ENCODE peak calls at places on chromosomes 2 and 18, in nine cellular contexts. R is upper lobe of left lung, N is K562, Q is HCT116, V is transverse colon, Z is esophagus muscularis mucosa, K is GM12878, C is spleen, X is H1. B is an unnamed sample.

GRCh38 chr2:225894240-225894980 is 494.9 kb downstream of the NYAP2 start:
- DNase-seq in R (no peak), N (no peak), Q (peak), V (no peak), Z (no peak), K (no peak), C (no peak), X (no peak), B (no peak)

GRCh38 chr2:157868993-157869392 is 7.1 kb downstream of the ACVR1 start:
- DNase-seq in R (no peak), N (no peak), Q (no peak), V (no peak), Z (no peak), K (no peak), C (no peak), X (no peak), B (no peak)

GRCh38 chr2:119744335-119744939 is 15.3 kb upstream of the PTPN4 start:
- DNase-seq in R (no peak), N (no peak), Q (peak), V (no peak), Z (no peak), K (no peak), C (no peak), X (no peak), B (no peak)

GRCh38 chr2:69305712-69306611 is 81.1 kb downstream of the GFPT1 start:
- DNase-seq in R (peak), N (no peak), Q (no peak), V (no peak), Z (no peak), K (no peak), C (no peak), X (no peak), B (no peak)

GRCh38 chr2:236177967-236178909 is 10.1 kb upstream of the GBX2 start:
- DNase-seq in R (peak), N (peak), Q (peak), V (peak), Z (no peak), K (no peak), C (no peak), X (peak), B (no peak)

GRCh38 chr2:214130115-214130514 is 280.7 kb upstream of the VWC2L start:
- DNase-seq in R (no peak), N (no peak), Q (no peak), V (no peak), Z (no peak), K (no peak), C (no peak), X (no peak), B (no peak)

GRCh38 chr2:12175323-12175722 is 428.9 kb downstream of the LPIN1 start:
- DNase-seq in R (no peak), N (no peak), Q (no peak), V (no peak), Z (no peak), K (no peak), C (no peak), X (no peak), B (no peak)

GRCh38 chr18:26089247-26090129 is 925 bp downstream of the SS18 start:
- DNase-seq in R (no peak), N (peak), Q (no peak), V (no peak), Z (no peak), K (no peak), C (no peak), X (peak), B (no peak)

GRCh38 chr18:79479761-79480161 is 84.0 kb downstream of the NFATC1 start:
- DNase-seq in R (peak), N (no peak), Q (no peak), V (no peak), Z (no peak), K (no peak), C (peak), X (no peak), B (no peak)

GRCh38 chr2:196356332-196356731 is 185.0 kb upstream of the STK17B start:
- DNase-seq in R (no peak), N (no peak), Q (no peak), V (no peak), Z (no peak), K (no peak), C (no peak), X (no peak), B (no peak)

GRCh38 chr2:240688563-240688919 is 3.1 kb upstream of the AQP12A start:
- DNase-seq in R (no peak), N (no peak), Q (no peak), V (no peak), Z (peak), K (no peak), C (peak), X (peak), B (no peak)

GRCh38 chr2:120395686-120396518 is 50.0 kb downstream of the INHBB start:
- DNase-seq in R (peak), N (no peak), Q (no peak), V (no peak), Z (no peak), K (no peak), C (no peak), X (peak), B (no peak)

GRCh38 chr2:149598014-149598395 is 10.4 kb upstream of the MMADHC start:
- DNase-seq in R (peak), N (no peak), Q (no peak), V (no peak), Z (no peak), K (no peak), C (no peak), X (no peak), B (no peak)

GRCh38 chr2:85801871-85802270 is 48.1 kb downstream of the ATOH8 start:
- DNase-seq in R (no peak), N (no peak), Q (no peak), V (peak), Z (no peak), K (no peak), C (peak), X (no peak), B (no peak)

GRCh38 chr2:85800576-85800975 is 46.8 kb downstream of the ATOH8 start:
- DNase-seq in R (no peak), N (no peak), Q (no peak), V (peak), Z (no peak), K (no peak), C (no peak), X (no peak), B (no peak)

GRCh38 chr2:85797263-85797660 is 43.5 kb downstream of the ATOH8 start:
- DNase-seq in R (no peak), N (no peak), Q (no peak), V (peak), Z (no peak), K (no peak), C (no peak), X (no peak), B (peak)

GRCh38 chr2:85797959-85798358 is 44.2 kb downstream of the ATOH8 start:
- DNase-seq in R (no peak), N (peak), Q (no peak), V (peak), Z (no peak), K (no peak), C (no peak), X (no peak), B (peak)

DNA sequence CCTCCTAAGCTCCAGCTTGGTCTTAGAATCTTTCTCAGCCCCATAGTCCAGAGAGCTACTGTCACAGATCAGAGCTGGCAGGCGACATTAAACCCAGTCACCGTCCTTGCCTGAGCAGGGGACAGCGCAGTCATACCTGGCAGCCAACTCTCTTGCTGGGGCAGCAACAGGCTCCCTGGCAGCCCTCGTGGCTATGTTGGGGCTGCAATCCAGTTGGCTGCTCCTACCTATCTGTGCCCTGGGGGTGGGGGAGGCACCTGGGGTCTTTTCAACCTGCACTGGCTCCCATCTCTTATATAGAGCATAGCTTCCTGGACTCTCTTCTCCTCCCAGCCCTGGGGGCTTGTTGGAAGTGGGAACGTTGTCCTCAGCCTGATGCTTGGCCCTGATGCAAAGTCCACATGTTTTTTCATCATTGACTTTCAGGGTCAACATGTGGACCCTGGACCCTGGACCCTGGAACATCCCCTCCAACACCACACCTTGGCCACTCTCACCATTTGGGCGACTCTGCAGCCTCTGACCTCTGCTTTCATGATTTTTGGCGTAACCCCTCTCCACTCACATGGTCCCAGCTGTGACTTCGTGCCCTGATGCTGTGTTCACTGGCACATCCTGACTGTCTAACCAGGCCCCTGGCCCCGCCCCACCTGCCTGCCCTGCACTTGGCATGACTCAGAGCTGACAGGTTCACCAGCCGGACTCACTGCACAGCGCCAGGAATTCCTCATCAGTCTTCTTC is 45.6 kb downstream of the ATOH8 start:
- DNase-seq in R (peak), N (no peak), Q (peak), V (peak), Z (no peak), K (no peak), C (peak), X (no peak), B (peak)
- TF ChIP-seq POLR2A in R (no peak), N (no peak), Q (no peak), V (no peak), Z (no peak), K (no peak), C (no peak), X (no peak), B (no peak)

GRCh38 chr2:222603501-222603900 is 52.4 kb downstream of the FARSB start:
- DNase-seq in R (no peak), N (no peak), Q (no peak), V (no peak), Z (no peak), K (no peak), C (no peak), X (no peak), B (no peak)

GRCh38 chr2:222609391-222609790 is 46.5 kb downstream of the FARSB start:
- DNase-seq in R (no peak), N (no peak), Q (no peak), V (no peak), Z (no peak), K (no peak), C (no peak), X (no peak), B (no peak)

GRCh38 chr2:222608081-222608480 is 47.8 kb downstream of the FARSB start:
- DNase-seq in R (no peak), N (no peak), Q (no peak), V (no peak), Z (no peak), K (no peak), C (no peak), X (no peak), B (no peak)

GRCh38 chr2:222610746-222611145 is 45.1 kb downstream of the FARSB start:
- DNase-seq in R (no peak), N (no peak), Q (no peak), V (no peak), Z (no peak), K (no peak), C (no peak), X (no peak), B (no peak)

GRCh38 chr2:222604749-222605515 is 51.0 kb downstream of the FARSB start:
- DNase-seq in R (no peak), N (no peak), Q (no peak), V (no peak), Z (no peak), K (no peak), C (no peak), X (no peak), B (no peak)
- TF ChIP-seq POLR2AphosphoS5 in R (no peak), N (no peak), Q (no peak), V (no peak), Z (no peak), K (no peak), C (no peak), X (no peak), B (no peak)

GRCh38 chr2:74863802-74864248 is 29.9 kb downstream of the HK2 start:
- DNase-seq in R (no peak), N (no peak), Q (no peak), V (peak), Z (no peak), K (no peak), C (no peak), X (no peak), B (no peak)

GRCh38 chr2:74865770-74866674 is 32.1 kb downstream of the HK2 start:
- DNase-seq in R (peak), N (no peak), Q (peak), V (no peak), Z (no peak), K (no peak), C (no peak), X (no peak), B (no peak)

GRCh38 chr2:74862268-74862964 is 28.5 kb downstream of the HK2 start:
- DNase-seq in R (no peak), N (peak), Q (no peak), V (peak), Z (no peak), K (no peak), C (peak), X (no peak), B (no peak)

GRCh38 chr2:74867841-74868658 is 34.1 kb downstream of the HK2 start:
- DNase-seq in R (no peak), N (no peak), Q (no peak), V (no peak), Z (no peak), K (no peak), C (no peak), X (no peak), B (no peak)

GRCh38 chr2:74864728-74865722 is 31.1 kb downstream of the HK2 start:
- DNase-seq in R (no peak), N (peak), Q (peak), V (no peak), Z (no peak), K (no peak), C (no peak), X (no peak), B (no peak)
- TF ChIP-seq CTCF in R (no peak), N (no peak), Q (no peak), V (no peak), Z (no peak), K (no peak), C (no peak), X (peak), B (no peak)

GRCh38 chr2:4832642-4833041 is 859.5 kb upstream of the SOX11 start:
- DNase-seq in R (no peak), N (no peak), Q (no peak), V (no peak), Z (no peak), K (no peak), C (no peak), X (no peak), B (no peak)

GRCh38 chr2:4827836-4828235 is 864.3 kb upstream of the SOX11 start:
- DNase-seq in R (no peak), N (no peak), Q (no peak), V (no peak), Z (peak), K (no peak), C (no peak), X (no peak), B (no peak)

GRCh38 chr2:4828682-4829374 is 863.4 kb upstream of the SOX11 start:
- DNase-seq in R (no peak), N (no peak), Q (no peak), V (no peak), Z (peak), K (no peak), C (no peak), X (no peak), B (no peak)
- TF ChIP-seq POLR2A in R (no peak), N (no peak), Q (no peak), V (no peak), Z (no peak), K (no peak), C (no peak), X (no peak), B (no peak)

DNA sequence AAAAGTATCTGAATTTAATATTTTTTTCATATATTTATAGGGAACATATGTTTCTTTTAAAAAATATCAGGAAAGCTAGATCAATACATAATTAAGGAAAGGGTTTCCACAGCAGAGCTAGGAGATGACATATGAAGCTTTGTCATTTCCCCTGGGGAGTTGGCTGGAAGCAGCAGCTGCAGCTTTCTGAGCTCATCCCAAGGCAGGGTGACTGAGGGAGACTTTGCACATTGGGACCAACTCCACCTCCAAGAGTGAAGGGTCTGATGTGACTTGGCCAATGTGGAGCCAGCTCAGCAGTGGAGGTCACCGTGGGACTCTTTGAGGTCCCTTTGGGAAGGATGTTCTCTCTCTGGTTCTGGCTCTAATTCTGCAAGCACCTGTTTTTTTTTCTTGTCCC is 315.1 kb downstream of the RDH14 start:
- DNase-seq in R (no peak), N (no peak), Q (no peak), V (no peak), Z (no peak), K (no peak), C (no peak), X (no peak), B (no peak)
- TF ChIP-seq POLR2AphosphoS5 in R (no peak), N (no peak), Q (no peak), V (no peak), Z (no peak), K (no peak), C (no peak), X (no peak), B (no peak)

DNA sequence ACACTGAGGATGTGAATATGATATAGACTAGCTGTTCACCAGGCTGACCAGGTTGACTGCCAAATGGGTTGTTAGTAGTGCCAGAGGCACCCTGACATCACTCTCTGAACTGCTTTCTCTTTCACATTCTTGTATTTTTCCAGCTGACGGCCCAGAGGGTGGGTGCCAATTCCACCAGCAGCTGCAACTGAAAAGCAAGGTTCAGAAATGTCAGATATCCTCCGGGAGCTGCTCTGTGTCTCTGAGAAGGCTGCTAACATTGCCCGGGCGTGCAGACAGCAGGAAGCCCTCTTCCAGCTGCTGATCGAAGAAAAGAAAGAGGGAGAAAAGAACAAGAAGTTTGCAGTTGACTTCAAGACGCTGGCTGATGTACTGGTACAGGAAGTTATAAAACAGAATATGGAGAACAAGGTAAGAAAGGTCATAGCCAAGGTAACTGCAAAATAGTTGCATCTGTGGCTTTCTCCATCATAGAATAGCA is 16.5 kb downstream of the INPP1 start:
- DNase-seq in R (no peak), N (no peak), Q (no peak), V (peak), Z (no peak), K (no peak), C (no peak), X (no peak), B (no peak)
- TF ChIP-seq CTCF in R (no peak), N (no peak), Q (no peak), V (no peak), Z (no peak), K (no peak), C (no peak), X (no peak), B (no peak)

GRCh38 chr2:72991439-72991725 is 74.1 kb downstream of the EMX1 start:
- DNase-seq in R (no peak), N (no peak), Q (no peak), V (peak), Z (no peak), K (no peak), C (peak), X (peak), B (no peak)

GRCh38 chr2:72990695-72991438 is 73.5 kb downstream of the EMX1 start:
- DNase-seq in R (no peak), N (no peak), Q (no peak), V (peak), Z (no peak), K (no peak), C (peak), X (peak), B (no peak)

GRCh38 chr2:72992734-72993102 is 75.4 kb downstream of the EMX1 start:
- DNase-seq in R (no peak), N (no peak), Q (no peak), V (no peak), Z (no peak), K (no peak), C (peak), X (no peak), B (no peak)

GRCh38 chr2:72993147-72993546 is 75.8 kb downstream of the EMX1 start:
- DNase-seq in R (no peak), N (peak), Q (peak), V (no peak), Z (no peak), K (peak), C (peak), X (peak), B (peak)

DNA sequence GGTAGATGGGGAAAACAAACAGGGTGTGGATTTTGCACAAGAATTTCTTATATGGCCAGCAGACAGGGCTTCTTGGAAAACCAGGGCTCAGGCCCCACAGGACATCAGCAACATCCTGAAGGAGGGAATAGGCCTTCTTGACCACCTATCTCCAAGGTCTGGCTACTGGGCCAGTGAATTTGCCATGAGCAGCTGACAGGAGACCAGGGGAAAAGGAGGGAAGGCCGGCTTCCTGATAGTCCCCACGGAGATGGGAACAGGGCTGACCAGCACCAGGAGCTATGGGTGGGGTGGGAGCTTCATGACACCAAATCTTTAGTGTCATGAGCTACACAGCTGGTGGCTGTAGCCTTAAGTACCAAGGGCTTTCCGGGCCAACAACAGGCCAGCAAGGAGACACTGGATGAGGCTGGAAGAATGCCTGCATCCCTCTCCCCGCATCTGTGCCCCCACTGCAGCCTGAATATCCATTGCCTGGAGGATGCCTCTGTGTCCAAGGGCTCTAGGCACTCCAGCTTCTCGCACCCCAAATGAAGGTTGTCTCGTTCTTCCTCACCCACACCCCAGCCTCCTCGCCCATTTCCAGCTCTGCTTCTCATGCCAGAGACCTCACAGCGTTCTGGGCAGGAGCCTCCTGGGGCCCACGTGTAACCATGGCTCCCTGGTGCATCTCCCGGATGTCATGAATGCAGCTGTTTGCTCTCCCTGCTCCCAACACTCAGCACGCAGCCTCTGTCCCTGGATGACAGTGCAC is 74.8 kb downstream of the EMX1 start:
- DNase-seq in R (no peak), N (no peak), Q (no peak), V (no peak), Z (no peak), K (no peak), C (peak), X (peak), B (no peak)
- TF ChIP-seq POLR2A in R (no peak), N (no peak), Q (no peak), V (no peak), Z (no peak), K (no peak), C (no peak), X (no peak), B (no peak)